ENCODE peak calls at places on chromosomes 4 and X, in eight cellular contexts. O is K562, H is tibial artery, B is right atrium auricular region, P is heart right ventricle, K is hepatocyte, M is ovary, L is stomach. C is an unnamed sample.

GRCh38 chr4:188015025-188015778 is 19.6 kb downstream of the ZFP42 start:
- DNase-seq in M (no peak), L (no peak), O (no peak), B (no peak), P (no peak), H (no peak), K (peak; percentile 43), C (no peak)

GRCh38 chr4:148653681-148654080 is 211.5 kb upstream of the NR3C2 start:
- DNase-seq in H (no peak), K (peak; percentile 5), L (no peak), M (no peak), O (no peak), P (no peak), B (no peak), C (no peak)

GRCh38 chrX:101668143-101668542 is 8.5 kb upstream of the ARMCX2 start:
- DNase-seq in H (no peak), P (no peak), M (no peak), K (no peak), L (no peak), B (no peak), O (no peak), C (no peak)

GRCh38 chr4:38949416-38950051 is 81.9 kb downstream of the FAM114A1 start:
- DNase-seq in P (no peak), M (no peak), H (no peak), O (no peak), K (no peak), L (no peak), B (no peak), C (no peak)

GRCh38 chrX:38991656-38992558 is 190.6 kb downstream of the MID1IP1 start:
- DNase-seq in O (no peak), H (no peak), P (no peak), M (no peak), B (no peak), L (no peak), K (no peak), C (no peak)

GRCh38 chr4:53608242-53608641 is 17.0 kb upstream of the LNX1 start:
- DNase-seq in L (no peak), K (no peak), M (no peak), P (no peak), O (no peak), B (no peak), H (no peak), C (no peak)

GRCh38 chr4:107349266-107349665 is 313.2 kb upstream of the DKK2 start:
- DNase-seq in L (no peak), O (no peak), B (no peak), K (no peak), H (no peak), M (no peak), P (no peak), C (no peak)

GRCh38 chr4:170035231-170035630 is 9.0 kb upstream of the MFAP3L start:
- DNase-seq in L (no peak), H (no peak), K (no peak), B (no peak), M (no peak), O (no peak), P (no peak), C (no peak)

GRCh38 chrX:1945879-1946278 is 331.0 kb downstream of the ASMT start:
- DNase-seq in L (no peak), H (no peak), B (no peak), M (no peak), O (no peak), P (no peak), K (no peak), C (no peak)

DNA sequence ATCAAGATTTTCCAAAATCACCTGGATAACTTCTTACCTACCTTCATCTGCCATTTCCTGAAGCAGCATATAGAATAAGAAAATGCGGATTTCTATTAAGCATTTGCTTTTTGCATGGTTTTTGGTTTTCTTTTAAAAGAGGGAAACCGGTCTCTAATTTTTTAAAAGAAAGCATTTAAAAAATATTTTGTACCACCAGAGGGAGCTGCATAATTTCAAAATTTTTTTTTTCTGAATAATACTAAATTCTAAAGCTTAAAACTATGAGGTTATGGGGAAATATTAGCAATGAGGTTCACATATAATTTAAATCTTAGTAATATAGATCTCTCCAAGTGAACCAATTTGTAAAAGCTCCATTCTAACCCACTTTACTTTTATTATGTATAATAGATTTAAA is 137.7 kb upstream of the TENT5D start:
- DNase-seq in H (no peak), L (no peak), B (no peak), K (no peak), P (no peak), M (no peak), O (peak; percentile 4), C (no peak)
- H3K4me1 ChIP-seq in H (no peaks in the 10 kb centered on the region), L (no peaks in the 10 kb centered on the region), B (no peaks in the 10 kb centered on the region), K (no peaks in the 10 kb centered on the region), P (no peaks in the 10 kb centered on the region), M (no peaks in the 10 kb centered on the region), O (no peaks in the 10 kb centered on the region), C (no peaks in the 10 kb centered on the region)

DNA sequence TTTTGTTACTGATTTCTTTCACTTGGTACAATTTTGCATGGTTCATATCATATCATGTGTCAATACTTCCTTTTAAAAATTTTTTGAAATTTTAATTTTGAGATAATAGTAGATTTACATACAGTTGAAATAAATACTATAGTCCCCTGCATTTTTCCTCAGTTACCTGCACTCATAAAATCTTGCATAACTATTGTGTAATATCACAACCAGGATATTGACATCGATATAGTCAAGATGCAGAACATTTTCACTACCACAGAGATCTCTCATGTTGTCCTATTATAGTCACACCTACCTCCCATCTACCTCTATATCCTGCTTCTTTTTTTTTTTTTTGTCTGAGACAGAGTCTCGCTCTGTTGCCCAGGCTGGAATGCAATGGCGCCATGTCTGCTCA is 36.7 kb upstream of the MSN start:
- DNase-seq in K (no peak), B (no peak), P (no peak), L (no peak), H (no peak), M (no peak), O (no peak), C (no peak)
- H3K4me3 ChIP-seq in K (no peak overlapping the region), B (no peak overlapping the region), P (no peak overlapping the region), L (no peak overlapping the region), H (no peak overlapping the region), M (no peak overlapping the region), O (no peak overlapping the region), C (no peak overlapping the region)

GRCh38 chr4:146110847-146111485 is 64.6 kb upstream of the LSM6 start:
- DNase-seq in H (no peak), B (no peak), P (no peak), K (peak; percentile 46), L (no peak), M (no peak), O (no peak), C (no peak)

GRCh38 chr4:146112389-146112788 is 63.1 kb upstream of the LSM6 start:
- DNase-seq in B (no peak), L (no peak), M (no peak), P (no peak), O (no peak), K (no peak), H (no peak), C (no peak)

GRCh38 chr4:146104541-146104940 is 71.0 kb upstream of the LSM6 start:
- DNase-seq in O (no peak), K (no peak), P (no peak), B (no peak), L (no peak), H (no peak), M (no peak), C (no peak)

GRCh38 chr4:146105464-146105863 is 70.1 kb upstream of the LSM6 start:
- DNase-seq in O (no peak), H (no peak), K (no peak), L (no peak), M (no peak), B (no peak), P (no peak), C (no peak)

DNA sequence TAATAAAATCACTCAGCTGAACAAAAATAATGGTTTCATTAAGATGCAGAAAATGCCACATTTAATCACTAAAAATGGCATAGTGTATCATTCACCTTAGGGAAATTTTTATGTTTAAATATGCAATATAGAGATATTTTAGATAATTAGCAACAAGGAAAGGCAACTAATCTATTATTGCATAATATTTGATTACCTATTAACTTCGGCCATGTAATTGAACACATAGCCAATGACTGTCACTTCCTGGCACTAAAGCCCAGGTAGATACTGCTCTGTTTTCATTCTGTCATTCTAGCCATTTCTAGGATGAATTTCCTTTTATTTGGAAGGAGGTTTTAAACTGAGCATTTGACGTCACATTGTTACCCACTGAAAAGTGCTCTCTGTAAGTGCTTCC is 67.9 kb upstream of the LSM6 start:
- DNase-seq in M (no peak), O (no peak), B (no peak), L (no peak), H (no peak), K (no peak), P (no peak), C (no peak)
- H3K4me1 ChIP-seq in M (no peaks in the 10 kb centered on the region), O (no peaks in the 10 kb centered on the region), B (no peaks in the 10 kb centered on the region), L (no peaks in the 10 kb centered on the region), H (no peaks in the 10 kb centered on the region), K (peaks cover 7% of the 10 kb centered on the region), P (no peaks in the 10 kb centered on the region), C (no peaks in the 10 kb centered on the region)

DNA sequence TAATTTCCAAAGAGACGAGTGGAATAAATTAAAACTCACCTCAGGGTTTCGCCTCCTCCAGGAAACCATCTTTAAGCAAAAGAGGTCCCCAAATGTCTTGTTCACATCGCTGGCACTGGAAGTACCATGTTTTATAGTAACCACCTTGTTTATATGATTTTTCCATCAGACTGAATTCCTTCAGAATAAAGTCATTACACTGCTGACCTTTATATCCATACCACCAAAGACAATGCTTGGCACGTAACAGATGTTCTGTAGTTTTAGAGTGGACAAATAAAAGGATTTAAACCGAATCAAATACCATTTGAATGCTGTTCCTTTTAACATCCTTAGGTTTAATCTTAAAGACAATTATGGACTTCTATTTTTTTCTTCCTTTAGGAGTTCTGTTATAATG is 4.7 kb downstream of the NUDT6 start:
- DNase-seq in B (no peak), O (no peak), K (no peak), L (no peak), M (no peak), H (no peak), P (no peak), C (no peak)
- H3K4me3 ChIP-seq in B (no peak overlapping the region), O (no peak overlapping the region), K (no peak overlapping the region), L (no peak overlapping the region), M (no peak overlapping the region), H (no peak overlapping the region), P (no peak overlapping the region), C (no peak overlapping the region)

GRCh38 chr4:8439168-8439567 is 1.4 kb downstream of the ACOX3 start:
- DNase-seq in P (no peak), H (no peak), O (no peak), B (no peak), M (no peak), L (no peak), K (no peak), C (no peak)
- H3K4me1 ChIP-seq in P (peaks cover 76% of the 10 kb centered on the region), H (no peaks in the 10 kb centered on the region), O (peaks cover 8% of the 10 kb centered on the region), B (no peaks in the 10 kb centered on the region), M (peaks cover 18% of the 10 kb centered on the region), L (peaks cover 41% of the 10 kb centered on the region), K (peaks cover 17% of the 10 kb centered on the region), C (peaks cover 77% of the 10 kb centered on the region)

C was measured in thoracic aorta.